ENCODE peak calls at places on chromosomes 11 and 22, in ten cellular contexts. H, T, B, O, A, K, V, G, I and D are unnamed samples.

GRCh38 chr11:68260484-68260883 is 11.3 kb downstream of the C11orf24 start:
- DNase-seq in H (no peak), V (no peak), I (no peak), A (no peak), T (no peak), G (no peak), K (no peak), B (no peak), O (no peak), D (no peak)

GRCh38 chr11:40602866-40603578 is 856.4 kb downstream of the LRRC4C start:
- DNase-seq in I (no peak), B (no peak), A (peak), H (no peak), V (no peak), O (no peak), K (no peak), G (peak), T (no peak), D (no peak)

GRCh38 chr11:27055065-27055682 is 14.6 kb downstream of the BBOX1 start:
- DNase-seq in K (no peak), O (no peak), H (no peak), G (no peak), V (no peak), T (no peak), A (no peak), B (peak), I (peak), D (no peak)

GRCh38 chr11:12189543-12190235 is 79.3 kb downstream of the MICAL2 start:
- DNase-seq in G (peak), I (no peak), T (no peak), A (no peak), O (no peak), K (no peak), H (no peak), B (no peak), V (no peak), D (peak)

GRCh38 chr11:66278396-66279091 is 569 bp downstream of the CNIH2 start:
- DNase-seq in A (no peak), K (peak), H (no peak), V (peak), G (no peak), B (no peak), O (no peak), T (peak), I (no peak), D (no peak)

GRCh38 chr11:130598433-130598832 is 150.0 kb downstream of the ADAMTS15 start:
- DNase-seq in G (no peak), T (no peak), H (no peak), V (no peak), K (no peak), A (no peak), B (no peak), I (no peak), O (no peak), D (no peak)

GRCh38 chr11:22405377-22405776 is 67.2 kb downstream of the SLC17A6 start:
- DNase-seq in H (no peak), V (no peak), I (no peak), A (no peak), B (no peak), K (no peak), O (no peak), G (no peak), T (no peak), D (no peak)

GRCh38 chr11:20161923-20162322 is 1.6 kb upstream of the DBX1 start:
- DNase-seq in I (no peak), A (no peak), G (no peak), K (no peak), H (no peak), V (peak), O (no peak), B (no peak), T (no peak), D (no peak)

GRCh38 chr11:93512073-93512475 is 31.1 kb downstream of the SMCO4 start:
- DNase-seq in B (no peak), K (no peak), T (no peak), V (no peak), A (no peak), O (no peak), H (no peak), I (no peak), G (no peak), D (no peak)

GRCh38 chr22:35835998-35836691 is 118.5 kb downstream of the APOL5 start:
- DNase-seq in A (peak), I (peak), V (peak), T (peak), B (peak), O (no peak), H (peak), G (peak), K (no peak), D (no peak)

GRCh38 chr11:123194308-123195181 is 503 bp downstream of the CLMP start:
- DNase-seq in H (no peak), K (peak), G (peak), B (peak), V (peak), A (no peak), O (no peak), I (peak), T (peak), D (no peak)

GRCh38 chr22:22605074-22605404 is 39.4 kb upstream of the GGTLC2 start:
- DNase-seq in A (no peak), B (no peak), H (no peak), G (no peak), O (no peak), T (no peak), V (no peak), K (no peak), I (no peak), D (peak)

GRCh38 chr11:80519591-80520258 is 1078.9 kb upstream of the TENM4 start:
- DNase-seq in H (no peak), O (no peak), I (no peak), G (peak), B (no peak), A (no peak), V (no peak), T (no peak), K (no peak), D (no peak)

GRCh38 chr11:123072279-123072678 is 10.3 kb upstream of the HSPA8 start:
- DNase-seq in H (no peak), T (no peak), B (no peak), V (no peak), G (no peak), A (no peak), O (no peak), K (no peak), I (no peak), D (no peak)

GRCh38 chr11:26245046-26245445 is 86.9 kb upstream of the ANO3 start:
- DNase-seq in T (no peak), V (no peak), H (no peak), I (peak), O (no peak), G (no peak), B (no peak), A (no peak), K (no peak), D (no peak)

GRCh38 chr11:103877221-103877620 is 159.2 kb upstream of the DDI1 start:
- DNase-seq in B (no peak), A (no peak), G (peak), I (peak), O (no peak), T (no peak), H (no peak), K (no peak), V (no peak), D (peak)

GRCh38 chr22:48782817-48783511 is 1044.7 kb downstream of the BRD1 start:
- DNase-seq in I (no peak), H (no peak), K (peak), T (no peak), B (no peak), V (peak), G (no peak), O (no peak), A (peak), D (no peak)

GRCh38 chr22:28904211-28904808 is 20.9 kb downstream of the ZNRF3 start:
- DNase-seq in A (no peak), I (peak), B (no peak), G (no peak), V (no peak), K (no peak), H (no peak), O (no peak), T (peak), D (no peak)

GRCh38 chr11:133306019-133306418 is 226.3 kb downstream of the OPCML start:
- DNase-seq in O (no peak), H (no peak), G (peak), B (peak), A (no peak), K (peak), I (no peak), V (peak), T (no peak), D (peak)

GRCh38 chr11:96113100-96113710 is 189.3 kb upstream of the MTMR2 start:
- DNase-seq in O (no peak), T (no peak), A (no peak), I (peak), H (no peak), G (no peak), K (no peak), B (no peak), V (no peak), D (no peak)

GRCh38 chr11:30585067-30585891 is 874 bp downstream of the MPPED2 start:
- DNase-seq in A (no peak), G (no peak), I (no peak), K (no peak), V (peak), H (no peak), T (peak), O (peak), B (peak), D (no peak)

GRCh38 chr11:124644426-124645280 is 22.0 kb downstream of the TBRG1 start:
- DNase-seq in V (peak), G (peak), A (peak), K (peak), I (peak), O (peak), B (peak), H (peak), T (peak), D (peak)

GRCh38 chr22:27531782-27532530 is 269.6 kb downstream of the MN1 start:
- DNase-seq in V (no peak), H (no peak), B (peak), I (peak), T (no peak), K (no peak), G (peak), O (no peak), A (no peak), D (no peak)

DNA sequence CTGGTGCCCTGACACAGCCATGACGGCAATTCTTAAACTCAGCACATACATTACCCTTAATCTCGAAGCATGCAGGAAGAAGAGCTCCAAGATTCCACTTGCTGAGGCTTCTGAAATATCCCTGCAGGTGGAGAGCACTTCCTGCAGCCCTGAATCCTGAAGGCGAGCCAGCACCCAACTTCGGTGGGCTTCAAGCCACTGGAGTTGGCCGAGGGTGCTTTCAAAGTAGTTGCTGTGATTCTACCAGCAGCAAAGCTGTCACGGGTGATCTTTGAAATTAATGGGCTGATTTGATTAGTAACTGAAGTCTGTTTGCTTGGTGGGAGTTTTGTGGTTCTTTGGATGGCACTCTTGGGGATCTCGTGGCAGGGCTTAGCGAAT is 9.0 kb upstream of the FTH1 start:
- DNase-seq in V (no peak), B (no peak), O (no peak), H (no peak), A (no peak), I (no peak), G (no peak), K (no peak), T (peak), D (no peak)
- H3K4me3 ChIP-seq in V (no peak), B (no peak), O (no peak), H (no peak), A (no peak), I (no peak), G (no peak), K (no peak), T (no peak), D (no peak)

DNA sequence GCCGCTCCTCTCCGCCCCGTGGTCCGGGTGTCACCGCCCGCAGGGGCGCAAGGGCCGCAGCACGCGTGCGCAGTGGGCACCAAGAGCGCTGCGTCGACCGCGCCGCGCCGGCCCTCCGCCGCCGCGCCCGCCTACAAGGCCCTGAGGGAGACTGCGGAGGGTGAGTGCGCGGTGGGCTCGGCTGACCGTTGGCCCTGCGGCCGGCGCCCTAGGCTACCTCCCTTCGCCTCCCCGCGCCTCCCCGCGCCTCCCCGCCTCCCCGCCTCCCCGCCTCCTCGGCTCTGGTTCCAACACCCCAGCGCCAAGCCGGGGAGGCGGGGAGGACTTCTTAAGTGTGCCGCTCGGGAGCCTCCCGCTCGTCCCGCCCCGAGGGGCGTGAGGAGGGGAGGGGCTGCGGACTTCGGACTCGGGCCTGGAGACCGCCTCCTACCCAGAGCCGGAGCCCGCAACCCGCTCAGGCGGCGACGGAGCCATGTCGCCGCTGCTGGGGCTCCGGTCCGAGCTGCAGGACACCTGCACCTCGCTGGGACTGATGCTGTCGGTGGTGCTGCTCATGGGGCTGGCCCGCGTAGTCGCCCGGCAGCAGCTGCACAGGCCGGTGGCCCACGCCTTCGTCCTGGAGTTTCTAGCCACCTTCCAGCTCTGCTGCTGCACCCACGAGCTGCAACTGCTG is at the start of gene AQP11:
- DNase-seq in G (peak), V (peak), I (peak), H (peak), O (peak), B (peak), T (peak), K (peak), A (peak), D (peak)
- TF ChIP-seq CTCF in G (no peak), V (no peak), I (no peak), H (no peak), O (no peak), B (no peak), T (no peak), K (no peak), A (no peak), D (no peak)

DNA sequence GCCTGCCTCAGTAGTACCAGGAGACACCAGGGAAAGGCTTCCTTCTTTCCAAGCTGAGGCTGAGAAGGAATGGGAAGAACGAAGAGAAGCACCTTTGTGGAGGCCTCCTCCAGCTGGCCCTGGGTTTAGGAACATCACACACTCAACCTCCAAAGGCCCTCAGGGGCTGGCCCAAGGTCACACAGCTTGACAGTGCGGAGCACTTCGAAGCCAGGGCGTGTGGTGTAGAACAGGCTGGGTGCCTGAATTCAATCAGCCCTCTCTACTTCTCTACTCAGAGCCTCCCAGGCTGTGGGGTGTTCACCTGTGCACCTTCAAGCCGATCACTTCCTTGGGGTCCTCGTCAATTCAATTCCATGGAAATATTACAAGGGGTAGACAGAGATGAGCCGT is 719 bp upstream of the CSDC2 start:
- DNase-seq in B (peak), V (no peak), O (no peak), A (no peak), G (no peak), H (no peak), I (no peak), K (no peak), T (peak), D (no peak)
- H3K4me3 ChIP-seq in B (no peak), V (no peak), O (no peak), A (no peak), G (no peak), H (no peak), I (no peak), K (no peak), T (peak), D (no peak)

DNA sequence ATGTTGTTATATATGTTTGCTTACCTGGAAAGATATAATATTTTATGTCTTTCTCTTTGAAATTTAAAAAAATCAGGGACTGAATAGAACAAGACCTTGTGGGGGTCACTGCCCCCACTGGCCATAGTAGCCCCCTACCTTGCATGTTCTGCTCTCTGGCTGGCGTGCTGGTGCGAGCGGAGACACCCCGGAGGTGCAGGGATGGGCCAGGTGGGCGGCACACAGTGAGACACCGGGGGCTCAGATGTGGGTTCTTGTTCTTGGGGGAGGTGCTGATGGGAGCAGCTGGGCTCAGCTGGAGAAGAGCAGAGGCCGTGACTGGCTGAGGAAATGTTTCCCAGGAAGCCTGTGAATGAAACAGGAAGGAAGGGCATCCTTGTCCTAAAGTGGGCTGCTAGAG is 20.2 kb downstream of the GAB4 start:
- DNase-seq in O (no peak), B (no peak), I (no peak), T (no peak), K (no peak), V (no peak), H (no peak), G (no peak), A (no peak), D (no peak)
- TF ChIP-seq CTCF in O (no peak), B (no peak), I (no peak), T (no peak), K (no peak), V (no peak), H (no peak), G (no peak), A (no peak), D (no peak)

GRCh38 chr11:70662691-70663098 is 264.4 kb downstream of the CTTN start:
- DNase-seq in V (no peak), T (no peak), A (no peak), H (no peak), G (no peak), B (no peak), I (no peak), K (no peak), O (no peak), D (no peak)
- H3K4me3 ChIP-seq in V (peak), T (no peak), A (no peak), H (no peak), G (no peak), B (no peak), I (no peak), K (no peak), O (peak), D (no peak)

GRCh38 chr11:28242596-28242995 is 134.4 kb downstream of the METTL15 start:
- DNase-seq in I (no peak), B (peak), G (no peak), T (no peak), H (no peak), O (no peak), A (no peak), K (no peak), V (no peak), D (no peak)
- TF ChIP-seq CTCF in I (no peak), B (no peak), G (no peak), T (no peak), H (no peak), O (no peak), A (no peak), K (no peak), V (no peak), D (no peak)

GRCh38 chr11:100716848-100717247 is 29.8 kb downstream of the ARHGAP42 start:
- DNase-seq in B (no peak), O (no peak), I (no peak), G (no peak), K (no peak), T (no peak), H (no peak), A (no peak), V (no peak), D (no peak)

GRCh38 chr11:100715163-100715792 is 28.2 kb downstream of the ARHGAP42 start:
- DNase-seq in H (no peak), A (no peak), T (no peak), V (no peak), G (no peak), I (no peak), O (no peak), B (no peak), K (no peak), D (no peak)

GRCh38 chr11:100719809-100720221 is 32.7 kb downstream of the ARHGAP42 start:
- DNase-seq in I (peak), T (peak), G (peak), H (peak), A (peak), K (no peak), O (no peak), B (no peak), V (peak), D (no peak)

DNA sequence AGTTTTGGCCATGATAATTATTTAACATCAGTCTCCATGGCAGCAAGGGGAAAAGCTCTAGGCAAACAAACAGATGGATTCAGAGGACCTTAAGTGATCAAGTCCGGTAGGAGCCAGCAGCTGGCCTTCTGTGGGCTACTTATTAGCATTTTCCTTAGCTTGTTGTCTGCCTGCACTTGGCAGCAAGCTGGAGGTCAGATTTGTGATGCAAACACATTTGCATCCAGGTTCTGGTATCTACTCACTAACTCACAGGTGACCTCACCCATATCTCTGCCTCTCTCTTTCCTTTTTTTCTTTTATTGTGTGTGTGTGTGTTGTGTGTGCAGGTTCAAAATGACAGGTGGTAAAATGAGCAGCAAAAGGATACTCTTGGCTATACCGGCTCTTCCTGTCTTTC is 32.3 kb downstream of the ARHGAP42 start:
- DNase-seq in T (no peak), A (no peak), K (no peak), V (peak), H (no peak), O (no peak), I (peak), B (peak), G (peak), D (no peak)
- H3K4me3 ChIP-seq in T (no peak), A (no peak), K (no peak), V (peak), H (peak), O (no peak), I (no peak), B (no peak), G (no peak), D (no peak)

GRCh38 chr11:8786933-8787332 is 104.3 kb downstream of the RPL27A start:
- DNase-seq in T (no peak), B (no peak), I (no peak), V (no peak), A (no peak), O (no peak), H (no peak), G (peak), K (no peak), D (no peak)
- TF ChIP-seq CTCF in T (no peak), B (peak), I (peak), V (no peak), A (no peak), O (no peak), H (no peak), G (peak), K (no peak), D (no peak)

GRCh38 chr11:3952715-3953114 is 97.3 kb downstream of the STIM1 start:
- DNase-seq in H (no peak), A (no peak), O (no peak), B (peak), V (no peak), K (no peak), G (no peak), T (no peak), I (no peak), D (no peak)
- H3K4me3 ChIP-seq in H (no peak), A (no peak), O (no peak), B (no peak), V (no peak), K (no peak), G (no peak), T (no peak), I (no peak), D (no peak)